ENCODE peak calls at places on chromosomes 3 and 15, in nine cellular contexts. Z is Panc1, Y is BE2C, O is transverse colon, M is adrenal gland, Q is AG04450, L is left lung, R is foreskin fibroblast, W is cardiac muscle cell. N is an unnamed sample.
A peak's percentile ranks its signal among the peaks of the same experiment; 100 is the strongest.

GRCh38 chr15:90981681-90982080 is 12.7 kb downstream of the PRC1 start:
- DNase-seq in Y (no peak), O (no peak), R (no peak), Q (no peak), M (no peak), L (no peak), Z (no peak), W (no peak), N (peak; percentile 60)

GRCh38 chr3:171528102-171528501 is 67.9 kb upstream of the TNIK start:
- DNase-seq in L (no peak), Q (no peak), O (no peak), W (no peak), Y (no peak), Z (no peak), R (peak; percentile 42), M (no peak), N (no peak)

GRCh38 chr15:58369261-58369699 is 62.5 kb upstream of the LIPC start:
- DNase-seq in Y (no peak), Z (no peak), L (no peak), R (peak; percentile 83), W (no peak), M (no peak), O (no peak), Q (no peak), N (peak; percentile 25)

GRCh38 chr3:197295871-197296270 is 2.5 kb downstream of the DLG1 start:
- DNase-seq in Q (no peak), W (no peak), O (no peak), R (no peak), Z (no peak), Y (no peak), L (no peak), M (no peak), N (no peak)

GRCh38 chr3:62367735-62368704 is 5.3 kb downstream of the FEZF2 start:
- DNase-seq in M (no peak), O (no peak), W (no peak), Z (no peak), Q (no peak), Y (no peak), L (peak; percentile 25), R (peak; percentile 5), N (no peak)

GRCh38 chr15:67050062-67050461 is 15.3 kb upstream of the SMAD3 start:
- DNase-seq in Q (no peak), M (no peak), W (no peak), Z (no peak), O (no peak), R (peak; percentile 71), Y (no peak), L (no peak), N (no peak)

GRCh38 chr3:17554078-17554477 is 188.4 kb downstream of the TBC1D5 start:
- DNase-seq in Y (no peak), M (no peak), Z (no peak), O (no peak), L (no peak), Q (no peak), W (no peak), R (no peak), N (no peak)

GRCh38 chr3:11944052-11944673 is 60.0 kb upstream of the SYN2 start:
- DNase-seq in Q (no peak), L (no peak), O (peak; percentile 11), M (peak; percentile 37), W (peak; percentile 53), R (peak; percentile 53), Z (peak; percentile 4), Y (peak; percentile 39), N (no peak)

GRCh38 chr3:44993471-44994205 is 17.6 kb downstream of the EXOSC7 start:
- DNase-seq in Q (peak; percentile 57), M (peak; percentile 68), W (no peak), L (no peak), R (peak; percentile 81), O (no peak), Y (no peak), Z (no peak), N (no peak)

GRCh38 chr3:113602836-113603235 is 70.5 kb downstream of the SIDT1 start:
- DNase-seq in Y (no peak), M (no peak), Q (no peak), L (no peak), O (no peak), R (no peak), W (no peak), Z (no peak), N (no peak)

GRCh38 chr3:23183731-23184130 is 19.4 kb upstream of the UBE2E2 start:
- DNase-seq in L (no peak), Z (peak; percentile 22), W (peak; percentile 77), Y (no peak), M (peak; percentile 42), O (peak; percentile 29), Q (no peak), R (peak; percentile 69), N (no peak)

GRCh38 chr15:66907826-66908502 is 157.4 kb upstream of the SMAD3 start:
- DNase-seq in L (no peak), O (peak; percentile 42), M (no peak), Y (no peak), R (peak; percentile 56), W (no peak), Q (no peak), Z (no peak), N (peak; percentile 41)

GRCh38 chr3:71872256-71872655 is 87.3 kb upstream of the PROK2 start:
- DNase-seq in Y (no peak), L (no peak), O (no peak), R (peak; percentile 23), W (no peak), Z (no peak), Q (no peak), M (no peak), N (no peak)

GRCh38 chr15:68935400-68935937 is 5.1 kb downstream of the SPESP1 start:
- DNase-seq in Y (no peak), M (no peak), L (no peak), O (no peak), Q (no peak), Z (no peak), W (no peak), R (no peak), N (no peak)

GRCh38 chr15:68924866-68925599 is 5.3 kb upstream of the SPESP1 start:
- DNase-seq in Z (peak; percentile 30), M (peak; percentile 77), W (peak; percentile 87), Y (peak; percentile 88), Q (peak; percentile 29), L (no peak), R (peak; percentile 87), O (peak; percentile 68), N (peak; percentile 2)

DNA sequence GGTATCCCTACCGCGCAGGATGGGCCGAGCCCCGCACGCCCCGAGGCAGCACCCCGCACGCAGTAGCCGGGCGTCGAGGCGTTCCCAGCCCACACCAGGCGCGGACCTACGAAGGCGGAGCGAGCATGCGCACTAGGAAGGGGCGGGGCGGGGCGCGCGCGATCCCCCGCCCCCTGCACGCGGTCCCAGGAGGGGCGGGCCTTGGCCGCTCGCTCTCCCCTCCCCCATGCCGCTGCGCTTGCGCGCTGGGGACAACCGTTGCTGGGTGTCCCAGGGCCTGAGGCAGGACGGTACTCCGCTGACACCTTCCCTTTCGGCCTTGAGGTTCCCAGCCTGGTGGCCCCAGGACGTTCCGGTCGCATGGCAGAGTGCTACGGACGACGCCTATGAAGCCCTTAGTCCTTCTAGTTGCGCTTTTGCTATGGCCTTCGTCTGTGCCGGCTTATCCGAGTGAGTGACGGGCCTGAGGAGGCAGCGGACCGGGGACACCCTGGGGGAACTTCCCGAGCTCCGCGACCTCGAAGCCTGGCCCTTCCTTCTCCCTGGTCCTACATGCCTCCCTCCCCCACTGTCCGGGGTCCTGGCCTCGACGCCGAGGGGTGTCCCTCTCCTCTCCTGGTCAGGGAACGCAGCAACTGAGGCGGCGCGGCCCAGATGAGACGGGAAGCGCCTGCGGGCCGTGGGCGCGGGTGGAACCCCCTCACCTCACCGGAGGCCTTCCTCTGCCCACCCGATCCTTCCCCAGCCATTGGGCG is at the start of gene SPESP1:
- DNase-seq in M (peak; percentile 47), L (peak; percentile 85), Z (no peak), Y (peak; percentile 7), W (no peak), R (peak; percentile 89), Q (peak; percentile 16), O (peak; percentile 56), N (no peak)
- H3K4me3 ChIP-seq in M (no peak within 1 kb of the TSS), L (peak within 1 kb of the TSS; percentile 36), Z (no peak within 1 kb of the TSS), Y (no peak within 1 kb of the TSS), W (no peak within 1 kb of the TSS), R (peak within 1 kb of the TSS; percentile 48), Q (peak within 1 kb of the TSS; percentile 73), O (peak within 1 kb of the TSS; percentile 10), N (no peak within 1 kb of the TSS)

GRCh38 chr15:81744364-81744763 is 301.5 kb downstream of the MEX3B start:
- DNase-seq in W (no peak), M (no peak), R (no peak), L (no peak), Y (no peak), O (no peak), Q (no peak), Z (no peak), N (no peak)

GRCh38 chr15:81740402-81740801 is 305.4 kb downstream of the MEX3B start:
- DNase-seq in M (no peak), W (no peak), R (no peak), Z (no peak), Y (no peak), O (no peak), Q (no peak), L (no peak), N (no peak)
- TF ChIP-seq CTCF in M (no peak), W (no peak), R (no peak), Z (no peak), Y (no peak), O (no peak), Q (no peak), L (no peak), N (no peak)

DNA sequence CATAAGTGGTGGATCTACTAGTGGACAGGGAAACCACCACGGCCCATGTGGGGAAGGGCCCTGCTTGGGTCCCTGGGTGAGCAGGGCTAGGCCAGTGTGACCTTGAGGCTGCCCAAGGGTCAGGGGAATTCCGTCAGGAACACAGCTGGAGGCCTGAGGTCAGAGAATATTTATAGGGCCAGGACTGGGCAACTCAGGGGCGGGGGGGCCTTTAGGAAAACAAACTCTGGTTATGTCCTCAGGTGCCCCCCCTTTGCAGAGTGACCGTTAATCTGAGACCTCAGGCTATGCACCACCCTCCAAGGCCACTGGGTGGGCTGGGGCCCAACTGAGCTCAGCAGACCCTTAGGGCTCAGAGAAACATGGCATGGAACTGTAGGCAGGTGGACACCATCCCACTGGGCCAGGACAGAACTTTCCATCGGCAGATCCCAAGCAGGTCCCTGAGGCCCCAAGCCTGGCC is 2.5 kb downstream of the TWF2 start:
- DNase-seq in Y (no peak), R (no peak), Q (no peak), Z (no peak), O (no peak), M (peak; percentile 24), W (no peak), L (no peak), N (no peak)
- H3K4me3 ChIP-seq in Y (no peak overlapping the region), R (peak overlapping the region; percentile 7), Q (no peak overlapping the region), Z (no peak overlapping the region), O (no peak overlapping the region), M (no peak overlapping the region), W (no peak overlapping the region), L (peak overlapping the region; percentile 92), N (no peak overlapping the region)

DNA sequence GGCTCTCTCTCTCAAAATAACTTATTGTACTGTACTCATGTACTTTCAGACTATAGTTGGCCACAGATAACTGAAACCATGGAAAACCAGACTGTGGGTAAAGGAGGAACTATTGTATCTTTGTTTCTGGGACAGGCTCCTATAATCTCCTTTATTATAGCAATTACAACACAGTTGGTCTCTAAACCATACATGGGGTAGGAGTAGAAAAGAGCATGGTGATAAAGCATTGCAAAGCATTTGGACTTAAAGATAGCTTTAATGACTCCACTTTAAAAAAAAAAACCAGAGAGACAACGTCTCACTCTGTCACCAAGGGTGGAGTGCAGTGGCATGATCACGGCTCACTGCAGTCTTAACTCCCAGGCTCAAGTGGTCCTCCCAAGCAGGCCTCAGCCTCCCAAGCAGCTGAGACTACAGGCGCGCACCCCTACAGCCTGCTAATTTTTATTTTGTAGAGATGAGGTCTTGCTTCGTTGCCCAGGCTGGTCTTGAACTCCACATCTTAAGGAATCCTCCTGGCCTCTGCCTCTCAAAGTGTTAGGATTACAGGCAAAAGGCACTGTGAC is 68.2 kb downstream of the DENND4A start:
- DNase-seq in Y (no peak), R (no peak), O (no peak), L (no peak), Q (no peak), W (no peak), M (no peak), Z (no peak), N (no peak)
- TF ChIP-seq CTCF in Y (no peak), R (no peak), O (no peak), L (no peak), Q (no peak), W (no peak), M (no peak), Z (no peak), N (no peak)